ENCODE peak calls at places on chromosomes 7 and 10, in nine cellular contexts. C is NCI-H1092 treated with DMSO at 0.1 percent for 48 hours; P is MCF 10A; E is activated CD4-positive, alpha-beta memory T cell treated with anti-CD3 and anti-CD28 coated beads, Interleukin-2, amount 10 ng/mL, durations not matched to agents 7 days and 5 days; F is HS-5; Q is mucosa of descending colon; G is hypothalamus; Z is CD4-positive, alpha-beta T cell; Y is lower leg skin. O is an unnamed sample.
A peak's percentile ranks its signal among the peaks of the same experiment; 100 is the strongest.

GRCh38 chr10:117216028-117216427 is 18.7 kb downstream of the KCNK18 start:
- DNase-seq in C (no peak), P (no peak), E (no peak), F (no peak), Q (no peak), G (no peak), Z (no peak), Y (no peak), O (no peak)

GRCh38 chr10:62037166-62037831 is 135.8 kb downstream of the ARID5B start:
- DNase-seq in C (no peak), P (peak; percentile 72), E (no peak), F (no peak), Q (no peak), G (no peak), Z (no peak), Y (no peak), O (no peak)

GRCh38 chr7:107047902-107048782 is 3.6 kb downstream of the PRKAR2B start:
- DNase-seq in C (no peak), P (peak; percentile 6), E (no peak), F (no peak), Q (no peak), G (no peak), Z (no peak), Y (no peak), O (no peak)

GRCh38 chr7:27237735-27238334 is 4.8 kb upstream of the EVX1 start:
- DNase-seq in C (no peak), P (peak; percentile 42), E (no peak), F (peak; percentile 32), Q (no peak), G (no peak), Z (no peak), Y (no peak), O (peak; percentile 16)

GRCh38 chr7:33965116-33965827 is 59.9 kb downstream of the BMPER start:
- DNase-seq in C (no peak), P (no peak), E (no peak), F (no peak), Q (no peak), G (no peak), Z (no peak), Y (no peak), O (no peak)

GRCh38 chr10:108736111-108736510 is 1187.2 kb downstream of the XPNPEP1 start:
- DNase-seq in C (no peak), P (no peak), E (no peak), F (no peak), Q (no peak), G (no peak), Z (no peak), Y (no peak), O (no peak)

GRCh38 chr10:60280475-60280874 is 109.2 kb downstream of the ANK3 start:
- DNase-seq in C (no peak), P (no peak), E (no peak), F (no peak), Q (no peak), G (no peak), Z (no peak), Y (no peak), O (no peak)

GRCh38 chr7:132430863-132431822 is 145.1 kb downstream of the PLXNA4 start:
- DNase-seq in C (peak; percentile 10), P (peak; percentile 88), E (peak; percentile 85), F (peak; percentile 19), Q (peak; percentile 77), G (no peak), Z (peak; percentile 27), Y (no peak), O (peak; percentile 91)

GRCh38 chr10:34286136-34286739 is 528.9 kb downstream of the PARD3 start:
- DNase-seq in C (no peak), P (peak; percentile 72), E (no peak), F (no peak), Q (no peak), G (no peak), Z (no peak), Y (no peak), O (no peak)

GRCh38 chr10:103761075-103761920 is 94.1 kb downstream of the SH3PXD2A start:
- DNase-seq in C (peak; percentile 6), P (no peak), E (no peak), F (no peak), Q (no peak), G (no peak), Z (no peak), Y (no peak), O (no peak)

GRCh38 chr7:102991540-102992214 is 78.9 kb downstream of the LRRC17 start:
- DNase-seq in C (no peak), P (peak; percentile 92), E (no peak), F (peak; percentile 78), Q (no peak), G (no peak), Z (no peak), Y (no peak), O (no peak)

O was measured in GDM1.